ENCODE peak calls at places on chromosomes 16 and 17, in nine cellular contexts. Y is mesendoderm; L is effector memory CD4-positive, alpha-beta T cell; V is cardiac muscle cell; B is tibial artery; H is thoracic aorta; C is CD8-positive, alpha-beta memory T cell; T is left lung; E is H1. X is an unnamed sample. For H3K36me3 and H3K4me1, the result is how much of the 10 kb centered on the place peaks cover.

GRCh38 chr17:72361892-72362291 is 241.1 kb downstream of the SOX9 start:
- DNase-seq in E (no peak), H (no peak), Y (no peak), C (no peak), T (no peak), L (no peak), V (no peak), B (no peak), X (no peak)

GRCh38 chr17:30263552-30264333 is 28.0 kb downstream of the BLMH start:
- DNase-seq in T (no peak), V (peak), C (no peak), B (no peak), L (no peak), E (no peak), Y (peak), H (no peak), X (no peak)

GRCh38 chr17:16470302-16470701 is 21.7 kb downstream of the LRRC75A start:
- DNase-seq in B (no peak), T (no peak), E (no peak), L (no peak), V (no peak), H (no peak), Y (no peak), C (no peak), X (no peak)

GRCh38 chr16:86578056-86578455 is 293 bp upstream of the FOXL1 start:
- DNase-seq in V (no peak), T (no peak), Y (peak), H (no peak), C (no peak), B (peak), E (no peak), L (no peak), X (no peak)

GRCh38 chr17:66715745-66716156 is 119.2 kb upstream of the CACNG5 start:
- DNase-seq in H (no peak), E (no peak), B (no peak), V (peak), C (no peak), Y (peak), T (no peak), L (no peak), X (peak)

GRCh38 chr17:66426397-66427033 is 124.1 kb downstream of the PRKCA start:
- DNase-seq in V (peak), E (no peak), B (no peak), H (no peak), L (peak), C (peak), T (no peak), Y (peak), X (peak)

GRCh38 chr16:78684655-78685400 is 585.4 kb downstream of the WWOX start:
- DNase-seq in H (no peak), B (peak), V (peak), T (no peak), Y (no peak), L (no peak), C (no peak), E (no peak), X (no peak)

GRCh38 chr16:80824623-80825364 is 20.4 kb upstream of the CDYL2 start:
- DNase-seq in B (no peak), E (no peak), C (peak), H (no peak), L (no peak), V (peak), T (no peak), Y (peak), X (peak)

GRCh38 chr16:71254832-71255560 is 24.5 kb upstream of the HYDIN start:
- DNase-seq in E (no peak), L (no peak), C (no peak), B (no peak), V (no peak), H (no peak), T (no peak), Y (no peak), X (no peak)

GRCh38 chr17:73667184-73667959 is 23.1 kb upstream of the SDK2 start:
- DNase-seq in L (no peak), B (no peak), V (no peak), H (no peak), T (no peak), E (no peak), Y (no peak), C (no peak), X (no peak)

GRCh38 chr17:42422958-42423712 is at the start of gene CAVIN1:
- DNase-seq in B (peak), H (peak), L (no peak), T (peak), C (no peak), E (peak), Y (peak), V (peak), X (no peak)

GRCh38 chr16:25260416-25260815 is 2.8 kb upstream of the ZKSCAN2 start:
- DNase-seq in H (no peak), T (no peak), L (no peak), V (no peak), C (no peak), Y (no peak), E (no peak), B (no peak), X (no peak)

GRCh38 chr16:70808371-70808770 is 7.4 kb upstream of the VAC14 start:
- DNase-seq in V (no peak), B (no peak), E (no peak), H (no peak), L (no peak), C (no peak), T (no peak), Y (no peak), X (no peak)

GRCh38 chr17:69093279-69093789 is 32.6 kb upstream of the ABCA9 start:
- DNase-seq in H (no peak), C (no peak), L (no peak), T (no peak), B (no peak), Y (no peak), E (no peak), V (peak), X (no peak)

DNA sequence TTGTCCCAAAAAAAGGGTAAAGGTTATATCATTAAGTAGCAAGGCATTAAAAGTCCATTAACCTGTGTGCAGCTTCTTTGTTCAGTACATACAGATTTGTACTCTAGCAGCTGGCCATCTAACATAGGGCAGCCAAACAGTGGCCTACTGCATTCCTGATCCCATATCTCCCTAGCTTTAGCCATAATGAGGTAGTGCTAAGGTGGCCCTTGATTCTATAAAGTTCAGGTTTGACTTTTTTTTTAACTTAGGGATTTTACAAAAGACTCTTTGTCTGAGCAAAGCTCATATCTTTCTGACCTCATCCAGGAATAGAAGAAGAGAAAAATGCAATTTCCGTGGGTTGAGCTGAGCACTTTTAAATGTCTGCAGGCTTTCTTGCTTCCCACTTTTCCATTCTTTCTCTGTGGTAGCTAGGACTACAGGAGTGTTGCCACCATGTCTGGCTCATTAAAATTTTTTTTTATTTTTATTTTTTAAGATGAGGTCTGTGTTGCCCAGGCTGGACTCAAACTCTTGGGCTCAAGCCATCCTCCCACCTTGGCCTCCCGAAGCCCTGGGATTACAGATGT is 19.5 kb upstream of the CDC6 start:
- DNase-seq in E (no peak), H (no peak), L (no peak), B (no peak), Y (no peak), V (peak), T (no peak), C (no peak), X (no peak)
- H3K36me3 ChIP-seq in E (under half), H (under half), L (under half), B (under half), Y (under half), V (under half), T (under half), C (under half), X (under half)

GRCh38 chr16:12541672-12542071 is 262.0 kb downstream of the CPPED1 start:
- DNase-seq in L (no peak), V (no peak), E (no peak), H (no peak), Y (no peak), C (no peak), T (no peak), B (no peak), X (no peak)
- H3K4me1 ChIP-seq in L (under half), V (under half), E (under half), H (under half), Y (under half), C (under half), T (under half), B (under half), X (under half)

DNA sequence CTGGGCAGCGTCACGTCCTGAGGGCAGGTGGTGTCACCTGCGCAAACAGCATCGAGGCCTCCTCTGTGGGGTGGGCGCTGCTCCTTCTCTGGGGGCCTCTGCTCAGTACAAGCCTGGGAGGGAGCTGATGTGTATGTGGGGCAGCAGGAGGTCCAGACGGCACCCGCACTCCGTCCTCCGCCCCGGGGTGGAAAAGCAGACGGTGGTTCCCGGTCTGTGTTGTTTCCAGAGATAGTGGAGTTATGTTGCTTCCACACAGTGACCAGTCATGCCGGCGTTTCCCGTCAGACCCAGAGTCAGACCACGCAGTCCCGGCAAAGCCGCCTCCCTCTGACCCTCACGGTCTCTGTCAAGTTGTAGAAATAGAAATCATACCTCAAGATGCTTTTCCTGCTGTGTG is 13.7 kb upstream of the RPL13 start:
- DNase-seq in C (no peak), L (no peak), H (no peak), T (no peak), V (no peak), Y (no peak), B (no peak), E (no peak), X (no peak)
- H3K36me3 ChIP-seq in C (under half), L (half or more), H (half or more), T (under half), V (under half), Y (under half), B (half or more), E (under half), X (under half)

DNA sequence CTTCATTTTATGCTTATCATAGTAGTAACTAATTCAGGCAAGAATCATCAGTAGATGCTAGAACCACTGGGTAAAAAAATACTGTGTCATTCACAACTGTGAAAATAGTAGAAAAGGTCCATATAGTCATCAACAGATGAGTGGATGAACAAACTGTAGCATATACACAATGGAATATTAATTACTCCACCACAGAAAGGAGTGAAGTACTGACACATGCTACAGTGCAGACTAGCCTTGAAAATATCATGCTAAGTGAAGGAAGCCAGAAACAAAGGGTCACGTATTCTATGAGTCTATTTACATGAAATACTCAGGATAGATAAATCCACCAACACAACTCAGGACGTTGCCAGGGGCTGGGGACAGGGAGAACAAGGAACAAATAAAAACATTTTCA is 13.3 kb downstream of the USP22 start:
- DNase-seq in H (no peak), E (no peak), L (no peak), Y (no peak), B (no peak), T (no peak), C (no peak), V (no peak), X (no peak)
- H3K4me1 ChIP-seq in H (under half), E (under half), L (under half), Y (under half), B (half or more), T (half or more), C (half or more), V (under half), X (under half)

GRCh38 chr17:10196384-10196783 is 2.0 kb downstream of the GAS7 start:
- DNase-seq in T (no peak), L (no peak), E (no peak), Y (no peak), H (no peak), C (no peak), B (no peak), V (no peak), X (no peak)
- H3K36me3 ChIP-seq in T (under half), L (under half), E (under half), Y (under half), H (under half), C (under half), B (under half), V (under half), X (under half)

GRCh38 chr16:10308305-10309193 is 77.3 kb upstream of the ATF7IP2 start:
- DNase-seq in H (no peak), C (no peak), V (no peak), B (no peak), L (no peak), E (no peak), Y (no peak), T (no peak), X (no peak)
- H3K4me1 ChIP-seq in H (under half), C (under half), V (under half), B (under half), L (under half), E (under half), Y (under half), T (under half), X (under half)

X was measured in naive thymus-derived CD4-positive, alpha-beta T cell.